ENCODE peak calls at places on chromosomes 2 and 18, in five cellular contexts. One of them, this sample, is unnamed.
A peak's percentile ranks its signal among the peaks of the same experiment; 100 is the strongest.

GRCh38 chr18:43236921-43237320 is 40.4 kb downstream of the SYT4 start:
- DNase-seq in H1: no peak
- DNase-seq in GM12878: no peak
- DNase-seq in SK-N-SH: no peak
- DNase-seq in HCT116: no peak
- DNase-seq in this sample: no peak

GRCh38 chr2:1886405-1886992 is 142.2 kb upstream of the PXDN start:
- DNase-seq in H1: peak; percentile 86
- DNase-seq in GM12878: no peak
- DNase-seq in SK-N-SH: peak; percentile 83
- DNase-seq in HCT116: peak; percentile 47
- DNase-seq in this sample: peak; percentile 68

GRCh38 chr2:202072226-202072625 is 829 bp upstream of the KIAA2012 start:
- DNase-seq in H1: no peak
- DNase-seq in SK-N-SH: peak; percentile 29
- DNase-seq in HCT116: no peak
- DNase-seq in GM12878: no peak
- DNase-seq in this sample: no peak

GRCh38 chr18:74228312-74228711 is 63.5 kb downstream of the CYB5A start:
- DNase-seq in SK-N-SH: no peak
- DNase-seq in HCT116: no peak
- DNase-seq in H1: no peak
- DNase-seq in GM12878: no peak
- DNase-seq in this sample: no peak

GRCh38 chr2:165791811-165792454 is 2.1 kb downstream of the GALNT3 start:
- DNase-seq in HCT116: no peak
- DNase-seq in GM12878: no peak
- DNase-seq in H1: no peak
- DNase-seq in SK-N-SH: no peak
- DNase-seq in this sample: no peak

GRCh38 chr2:218282173-218282991 is 9.9 kb downstream of the TMBIM1 start:
- DNase-seq in GM12878: no peak
- DNase-seq in SK-N-SH: peak; percentile 65
- DNase-seq in HCT116: no peak
- DNase-seq in H1: no peak
- DNase-seq in this sample: peak; percentile 90

GRCh38 chr18:10670856-10671255 is 145.0 kb downstream of the NAPG start:
- DNase-seq in GM12878: no peak
- DNase-seq in H1: no peak
- DNase-seq in HCT116: no peak
- DNase-seq in SK-N-SH: no peak
- DNase-seq in this sample: no peak

GRCh38 chr2:32009479-32010256 is 1.1 kb downstream of the MEMO1 start:
- DNase-seq in SK-N-SH: peak; percentile 81
- DNase-seq in HCT116: no peak
- DNase-seq in H1: peak; percentile 57
- DNase-seq in GM12878: no peak
- DNase-seq in this sample: no peak

GRCh38 chr18:58863539-58864145 is 1.0 kb upstream of the ZNF532 start:
- DNase-seq in H1: no peak
- DNase-seq in HCT116: no peak
- DNase-seq in SK-N-SH: peak; percentile 82
- DNase-seq in GM12878: no peak
- DNase-seq in this sample: peak; percentile 64

GRCh38 chr2:32745675-32746074 is 117.8 kb downstream of the TTC27 start:
- DNase-seq in GM12878: no peak
- DNase-seq in H1: no peak
- DNase-seq in HCT116: no peak
- DNase-seq in SK-N-SH: no peak
- DNase-seq in this sample: no peak

GRCh38 chr2:217392930-217393584 is 533.2 kb upstream of the TNP1 start:
- DNase-seq in GM12878: no peak
- DNase-seq in HCT116: no peak
- DNase-seq in SK-N-SH: no peak
- DNase-seq in H1: no peak
- DNase-seq in this sample: peak; percentile 60

GRCh38 chr18:48951448-48952286 is 902 bp upstream of the SMAD7 start:
- DNase-seq in HCT116: no peak
- DNase-seq in SK-N-SH: peak; percentile 92
- DNase-seq in H1: peak; percentile 76
- DNase-seq in GM12878: no peak
- DNase-seq in this sample: peak; percentile 89

GRCh38 chr2:181138816-181139215 is 158.4 kb downstream of the UBE2E3 start:
- DNase-seq in H1: no peak
- DNase-seq in GM12878: no peak
- DNase-seq in SK-N-SH: no peak
- DNase-seq in HCT116: no peak
- DNase-seq in this sample: no peak

GRCh38 chr18:74840492-74841167 is 243.0 kb downstream of the ZNF407 start:
- DNase-seq in HCT116: no peak
- DNase-seq in H1: no peak
- DNase-seq in GM12878: no peak
- DNase-seq in SK-N-SH: no peak
- DNase-seq in this sample: no peak

GRCh38 chr2:81213598-81213997 is 909.0 kb upstream of the LRRTM1 start:
- DNase-seq in H1: no peak
- DNase-seq in SK-N-SH: no peak
- DNase-seq in HCT116: no peak
- DNase-seq in GM12878: no peak
- DNase-seq in this sample: no peak

GRCh38 chr18:41972067-41973000 is 17.3 kb downstream of the PIK3C3 start:
- DNase-seq in SK-N-SH: no peak
- DNase-seq in HCT116: no peak
- DNase-seq in GM12878: no peak
- DNase-seq in H1: no peak
- DNase-seq in this sample: no peak

GRCh38 chr2:25255745-25256485 is 85.8 kb downstream of the DNMT3A start:
- DNase-seq in H1: no peak
- DNase-seq in GM12878: no peak
- DNase-seq in HCT116: no peak
- DNase-seq in SK-N-SH: no peak
- DNase-seq in this sample: no peak

GRCh38 chr2:8543412-8544167 is 138.3 kb upstream of the ID2 start:
- DNase-seq in H1: no peak
- DNase-seq in SK-N-SH: peak; percentile 88
- DNase-seq in GM12878: peak; percentile 96
- DNase-seq in HCT116: no peak
- DNase-seq in this sample: no peak

GRCh38 chr2:227214622-227215041 is 50.2 kb downstream of the COL4A3 start:
- DNase-seq in SK-N-SH: no peak
- DNase-seq in H1: no peak
- DNase-seq in HCT116: no peak
- DNase-seq in GM12878: no peak
- DNase-seq in this sample: no peak

GRCh38 chr2:172102858-172103359 is at the start of gene DLX2:
- DNase-seq in H1: peak; percentile 92
- DNase-seq in HCT116: peak; percentile 85
- DNase-seq in SK-N-SH: peak; percentile 94
- DNase-seq in GM12878: no peak
- DNase-seq in this sample: peak; percentile 92

GRCh38 chr2:214904634-214905033 is 95.2 kb upstream of the BARD1 start:
- DNase-seq in GM12878: no peak
- DNase-seq in H1: no peak
- DNase-seq in HCT116: no peak
- DNase-seq in SK-N-SH: no peak
- DNase-seq in this sample: no peak

GRCh38 chr2:26735096-26735495 is 29.0 kb upstream of the SLC35F6 start:
- DNase-seq in GM12878: no peak
- DNase-seq in H1: no peak
- DNase-seq in HCT116: no peak
- DNase-seq in SK-N-SH: peak; percentile 80
- DNase-seq in this sample: no peak

GRCh38 chr18:8823530-8823929 is 118.2 kb downstream of the MTCL1 start:
- DNase-seq in H1: no peak
- DNase-seq in GM12878: no peak
- DNase-seq in HCT116: no peak
- DNase-seq in SK-N-SH: no peak
- DNase-seq in this sample: no peak

GRCh38 chr2:186515376-186515775 is 29.3 kb downstream of the ZC3H15 start:
- DNase-seq in H1: no peak
- DNase-seq in HCT116: no peak
- DNase-seq in SK-N-SH: no peak
- DNase-seq in GM12878: no peak
- DNase-seq in this sample: no peak

GRCh38 chr2:44237221-44237620 is 38.1 kb upstream of the SLC3A1 start:
- DNase-seq in H1: no peak
- DNase-seq in GM12878: peak; percentile 26
- DNase-seq in HCT116: no peak
- DNase-seq in SK-N-SH: no peak
- DNase-seq in this sample: no peak

GRCh38 chr2:85791704-85792565 is 38.1 kb downstream of the ATOH8 start:
- DNase-seq in SK-N-SH: no peak
- DNase-seq in HCT116: no peak
- DNase-seq in GM12878: no peak
- DNase-seq in H1: no peak
- DNase-seq in this sample: no peak

GRCh38 chr2:53593891-53594585 is 173.6 kb upstream of the CHAC2 start:
- DNase-seq in H1: no peak
- DNase-seq in HCT116: peak; percentile 24
- DNase-seq in GM12878: no peak
- DNase-seq in SK-N-SH: no peak
- DNase-seq in this sample: no peak

GRCh38 chr2:197075754-197076337 is 149.3 kb upstream of the PGAP1 start:
- DNase-seq in SK-N-SH: no peak
- DNase-seq in H1: no peak
- DNase-seq in HCT116: no peak
- DNase-seq in GM12878: no peak
- DNase-seq in this sample: no peak

GRCh38 chr2:236768393-236769140 is 198.9 kb downstream of the ACKR3 start:
- DNase-seq in SK-N-SH: no peak
- DNase-seq in HCT116: no peak
- DNase-seq in GM12878: no peak
- DNase-seq in H1: no peak
- DNase-seq in this sample: no peak

GRCh38 chr2:9555338-9556120 is at the start of gene ADAM17:
- DNase-seq in SK-N-SH: peak; percentile 99
- DNase-seq in GM12878: peak; percentile 78
- DNase-seq in H1: peak; percentile 91
- DNase-seq in HCT116: peak; percentile 88
- DNase-seq in this sample: peak; percentile 96

GRCh38 chr18:57243624-57244179 is 96.8 kb downstream of the BOD1L2 start:
- DNase-seq in HCT116: no peak
- DNase-seq in H1: no peak
- DNase-seq in SK-N-SH: no peak
- DNase-seq in GM12878: no peak
- DNase-seq in this sample: no peak

GRCh38 chr18:13494879-13495465 is 231.4 kb downstream of the FAM210A start:
- DNase-seq in HCT116: no peak
- DNase-seq in SK-N-SH: no peak
- DNase-seq in H1: no peak
- DNase-seq in GM12878: no peak
- DNase-seq in this sample: no peak

GRCh38 chr2:67503066-67503795 is 106.1 kb downstream of the ETAA1 start:
- DNase-seq in SK-N-SH: no peak
- DNase-seq in HCT116: no peak
- DNase-seq in H1: no peak
- DNase-seq in GM12878: no peak
- DNase-seq in this sample: no peak

GRCh38 chr2:54370405-54371104 is 85.6 kb upstream of the SPTBN1 start:
- DNase-seq in GM12878: no peak
- DNase-seq in HCT116: no peak
- DNase-seq in SK-N-SH: no peak
- DNase-seq in H1: no peak
- DNase-seq in this sample: no peak

GRCh38 chr2:62207480-62207879 is 11.6 kb downstream of the B3GNT2 start:
- DNase-seq in HCT116: no peak
- DNase-seq in GM12878: no peak
- DNase-seq in H1: no peak
- DNase-seq in SK-N-SH: no peak
- DNase-seq in this sample: no peak

GRCh38 chr2:106054336-106054735 is 139.8 kb downstream of the UXS1 start:
- DNase-seq in SK-N-SH: no peak
- DNase-seq in HCT116: no peak
- DNase-seq in H1: no peak
- DNase-seq in GM12878: no peak
- DNase-seq in this sample: peak; percentile 7

GRCh38 chr18:67199993-67200617 is 316.4 kb downstream of the DSEL start:
- DNase-seq in SK-N-SH: peak; percentile 32
- DNase-seq in GM12878: peak; percentile 11
- DNase-seq in HCT116: peak; percentile 8
- DNase-seq in H1: no peak
- DNase-seq in this sample: peak; percentile 64

GRCh38 chr2:161122772-161123530 is 37.3 kb upstream of the TANK start:
- DNase-seq in GM12878: no peak
- DNase-seq in HCT116: peak; percentile 81
- DNase-seq in H1: no peak
- DNase-seq in SK-N-SH: no peak
- DNase-seq in this sample: peak; percentile 8
- TF ChIP-seq JUND in GM12878: no peak
- TF ChIP-seq JUND in HCT116: peak; percentile 98
- TF ChIP-seq JUND in H1: peak; percentile 84
- TF ChIP-seq JUND in SK-N-SH: peak; percentile 99
- TF ChIP-seq JUND in this sample: peak; percentile 61

GRCh38 chr2:177553176-177553909 is 160.8 kb downstream of the AGPS start:
- DNase-seq in SK-N-SH: no peak
- DNase-seq in GM12878: no peak
- DNase-seq in H1: no peak
- DNase-seq in HCT116: no peak
- DNase-seq in this sample: no peak
- TF ChIP-seq JUND in SK-N-SH: no peak
- TF ChIP-seq JUND in GM12878: no peak
- TF ChIP-seq JUND in H1: no peak
- TF ChIP-seq JUND in HCT116: no peak
- TF ChIP-seq JUND in this sample: no peak

DNA sequence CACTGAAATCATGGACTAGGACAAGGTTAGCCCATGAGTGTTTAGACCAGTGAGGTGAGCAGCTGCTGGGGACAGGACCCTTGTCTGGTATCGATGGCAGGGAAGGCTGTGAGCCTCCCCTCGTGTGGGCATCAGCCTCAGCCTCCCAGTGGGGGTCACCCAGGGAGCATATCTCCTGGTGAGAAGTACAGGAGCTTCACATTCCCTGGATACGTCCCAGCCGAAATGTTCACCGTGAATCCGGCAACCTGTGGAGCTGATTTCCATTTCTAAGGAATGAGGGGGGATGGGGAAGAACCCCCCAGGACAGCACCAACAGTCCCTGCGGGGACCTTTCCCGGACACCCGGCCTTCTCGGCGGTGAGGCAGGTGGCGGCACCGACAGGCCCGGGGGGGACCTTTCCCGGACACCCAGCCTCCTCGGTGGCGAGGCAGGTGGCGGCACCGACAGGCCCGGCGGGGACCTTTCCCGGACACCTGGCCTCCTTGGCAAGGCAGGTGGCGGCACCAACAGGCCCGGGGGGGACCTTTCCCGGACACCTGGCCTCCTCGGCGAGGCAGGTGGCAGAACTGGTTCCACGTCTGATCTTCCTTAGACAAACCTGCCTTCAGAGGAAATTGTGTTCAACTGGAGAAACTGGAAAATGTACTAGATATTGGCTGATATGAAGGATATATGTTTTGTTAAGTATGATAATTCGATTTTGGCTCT is 21.2 kb downstream of the RTP5 start:
- DNase-seq in SK-N-SH: no peak
- DNase-seq in GM12878: no peak
- DNase-seq in HCT116: no peak
- DNase-seq in H1: no peak
- DNase-seq in this sample: peak; percentile 92
- TF ChIP-seq JUND in SK-N-SH: no peak
- TF ChIP-seq JUND in GM12878: no peak
- TF ChIP-seq JUND in HCT116: no peak
- TF ChIP-seq JUND in H1: no peak
- TF ChIP-seq JUND in this sample: peak; percentile 56

GRCh38 chr2:126886201-126886905 is 12.3 kb upstream of the TEX51 start:
- DNase-seq in H1: peak; percentile 96
- DNase-seq in HCT116: peak; percentile 42
- DNase-seq in GM12878: no peak
- DNase-seq in SK-N-SH: no peak
- DNase-seq in this sample: peak; percentile 32
- TF ChIP-seq JUND in H1: no peak
- TF ChIP-seq JUND in HCT116: no peak
- TF ChIP-seq JUND in GM12878: no peak
- TF ChIP-seq JUND in SK-N-SH: no peak
- TF ChIP-seq JUND in this sample: no peak